ENCODE peak calls at places on chromosomes 4 and X, in four cellular contexts. Y is choroid plexus epithelial cell, X is bronchial epithelial cell, Q is neural progenitor cell. U is an unnamed sample.

GRCh38 chr4:90198086-90198847 is 71.1 kb downstream of the CCSER1 start:
- DNase-seq in Y (no peak), X (peak), Q (no peak), U (no peak)

GRCh38 chr4:142129931-142130330 is 493.5 kb downstream of the IL15 start:
- DNase-seq in Y (no peak), X (peak), Q (no peak), U (no peak)

GRCh38 chrX:118496763-118497079 is 1.1 kb downstream of the DOCK11 start:
- DNase-seq in Y (no peak), X (no peak), Q (peak), U (no peak)

GRCh38 chr4:141458501-141458900 is 177.9 kb upstream of the IL15 start:
- DNase-seq in Y (no peak), X (peak), Q (no peak), U (no peak)

GRCh38 chr4:144591401-144591800 is 54.6 kb upstream of the HHIP start:
- DNase-seq in Y (peak), X (peak), Q (no peak), U (no peak)

GRCh38 chr4:11261066-11261850 is 167.4 kb downstream of the HS3ST1 start:
- DNase-seq in Y (no peak), X (no peak), Q (no peak), U (no peak)

GRCh38 chr4:179595671-179596410 is 2153.6 kb upstream of the AGA start:
- DNase-seq in Y (peak), X (peak), Q (no peak), U (no peak)

GRCh38 chr4:2878346-2878745 is 34.7 kb downstream of the ADD1 start:
- DNase-seq in Y (no peak), X (no peak), Q (no peak), U (peak)

GRCh38 chr4:158891256-158891655 is 122.4 kb downstream of the FNIP2 start:
- DNase-seq in Y (no peak), X (no peak), Q (no peak), U (no peak)

GRCh38 chrX:104762641-104763040 is 196.6 kb downstream of the IL1RAPL2 start:
- DNase-seq in Y (no peak), X (no peak), Q (no peak), U (no peak)

GRCh38 chrX:45324941-45325340 is 124.3 kb upstream of the DIPK2B start:
- DNase-seq in Y (peak), X (no peak), Q (no peak), U (no peak)

GRCh38 chrX:155864655-155865054 is 16.5 kb upstream of the VAMP7 start:
- DNase-seq in Y (peak), X (no peak), Q (peak), U (no peak)

GRCh38 chr4:79652232-79652631 is 244.2 kb upstream of the GK2 start:
- DNase-seq in Y (peak), X (peak), Q (no peak), U (no peak)

GRCh38 chr4:102008711-102009110 is 218.2 kb downstream of the BANK1 start:
- DNase-seq in Y (peak), X (no peak), Q (no peak), U (no peak)

GRCh38 chr4:10285028-10285427 is 168.4 kb upstream of the WDR1 start:
- DNase-seq in Y (no peak), X (peak), Q (no peak), U (no peak)

GRCh38 chrX:153644356-153645125 is 2.5 kb upstream of the DUSP9 start:
- DNase-seq in Y (no peak), X (no peak), Q (peak), U (no peak)

GRCh38 chr4:84778041-84778440 is 188.4 kb downstream of the WDFY3 start:
- DNase-seq in Y (no peak), X (no peak), Q (no peak), U (no peak)

GRCh38 chrX:126456136-126456535 is 96.5 kb downstream of the DCAF12L1 start:
- DNase-seq in Y (no peak), X (no peak), Q (no peak), U (no peak)

GRCh38 chr4:170012629-170012958 is 13.6 kb downstream of the MFAP3L start:
- DNase-seq in Y (no peak), X (no peak), Q (no peak), U (no peak)

GRCh38 chr4:95044204-95044848 is 286.6 kb downstream of the BMPR1B start:
- DNase-seq in Y (no peak), X (no peak), Q (peak), U (no peak)

GRCh38 chr4:8662776-8663175 is 70.2 kb downstream of the CPZ start:
- DNase-seq in Y (no peak), X (no peak), Q (no peak), U (no peak)

GRCh38 chrX:95764972-95765451 is 919.6 kb upstream of the DIAPH2 start:
- DNase-seq in Y (peak), X (peak), Q (peak), U (no peak)

GRCh38 chr4:98573791-98574190 is 84.6 kb downstream of the TSPAN5 start:
- DNase-seq in Y (no peak), X (peak), Q (no peak), U (no peak)

DNA sequence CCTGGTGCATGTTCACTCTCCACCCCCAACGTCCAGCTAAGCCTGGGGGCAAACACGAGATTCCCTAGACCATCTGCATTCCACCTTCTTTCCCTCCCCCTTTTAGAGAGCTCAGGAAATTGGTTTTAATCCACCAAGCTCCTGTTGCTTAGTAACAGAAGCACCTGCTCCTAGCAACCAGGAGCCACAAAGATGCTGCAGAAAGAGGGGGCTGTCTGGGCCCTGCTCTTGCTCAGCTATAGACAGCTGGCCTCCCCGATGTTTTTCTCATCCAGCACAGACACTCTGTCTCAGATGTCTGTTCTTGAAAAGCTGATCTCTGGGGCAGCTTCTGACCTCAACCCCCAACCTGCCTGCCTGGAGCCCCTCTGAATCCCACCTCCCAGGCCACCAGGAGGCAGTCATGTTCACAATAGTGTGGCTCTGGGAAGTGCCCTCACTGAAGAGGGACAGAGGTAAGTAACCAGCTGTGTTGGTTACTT is 71.5 kb downstream of the SLC16A2 start:
- DNase-seq in Y (no peak), X (no peak), Q (peak), U (peak)
- TF ChIP-seq CTCF in Y (peak), X (no peak), Q (peak), U (peak)

DNA sequence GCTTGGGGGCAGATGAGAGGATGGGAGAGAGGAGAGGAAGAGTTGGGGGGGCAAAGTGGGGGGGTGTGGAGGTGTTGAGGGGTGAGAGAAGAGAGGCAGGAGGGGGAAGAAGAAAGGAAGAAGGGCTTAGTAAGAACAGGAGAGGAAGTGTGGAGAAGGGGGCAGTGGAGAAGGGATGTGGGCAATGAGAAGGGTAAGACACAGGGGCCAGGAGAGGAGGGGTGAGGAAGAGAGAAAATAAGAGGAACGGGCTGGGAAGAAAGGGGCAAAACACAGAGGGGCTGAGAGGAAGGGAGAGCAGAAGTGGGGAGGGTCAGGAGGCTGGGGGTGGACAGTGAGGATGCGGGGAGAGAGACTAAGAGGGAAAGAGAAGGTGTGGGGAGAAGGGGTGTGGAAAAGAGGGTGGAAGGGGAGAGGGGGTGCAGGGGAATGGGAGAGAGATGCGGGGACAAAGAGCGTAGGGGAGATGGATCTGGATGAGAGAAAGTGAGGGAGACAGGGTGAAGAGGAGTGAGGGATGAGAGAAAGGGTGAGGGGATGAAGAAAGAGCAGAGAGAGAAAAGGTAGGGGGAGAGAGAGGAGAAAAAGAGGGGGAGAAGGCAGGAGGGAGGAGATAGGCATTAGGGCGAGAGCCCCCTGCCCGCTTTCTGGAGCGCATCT is 12.9 kb downstream of the SH3KBP1 start:
- DNase-seq in Y (no peak), X (no peak), Q (no peak), U (no peak)
- TF ChIP-seq CTCF in Y (no peak), X (no peak), Q (no peak), U (no peak)

GRCh38 chrX:107823042-107823441 is 2.6 kb upstream of the MID2 start:
- DNase-seq in Y (no peak), X (no peak), Q (no peak), U (no peak)

GRCh38 chrX:107826286-107827136 is 845 bp downstream of the MID2 start:
- DNase-seq in Y (peak), X (peak), Q (peak), U (peak)

GRCh38 chrX:107827137-107827831 is 1.6 kb downstream of the MID2 start:
- DNase-seq in Y (no peak), X (no peak), Q (no peak), U (no peak)

GRCh38 chrX:107825698-107826285 is at the start of gene MID2:
- DNase-seq in Y (peak), X (peak), Q (peak), U (peak)

DNA sequence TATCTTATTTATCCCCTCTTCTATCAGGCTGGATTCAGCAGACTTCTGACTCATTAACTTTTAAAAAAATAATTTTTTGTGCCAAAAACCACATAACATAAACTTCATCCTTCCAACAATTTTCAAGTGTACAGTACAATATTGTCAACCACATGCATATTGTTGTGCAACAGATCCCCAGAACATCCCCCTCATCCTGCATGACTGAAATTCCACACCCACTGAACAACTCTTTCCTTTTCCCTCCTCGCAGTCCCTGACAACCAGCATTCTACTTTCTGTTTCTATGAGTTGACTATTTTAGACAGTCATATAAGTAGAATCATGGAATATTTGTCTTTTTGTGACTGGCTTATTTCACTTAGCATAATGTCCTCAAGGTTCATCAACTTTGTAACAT is 2.2 kb upstream of the MID2 start:
- DNase-seq in Y (peak), X (no peak), Q (no peak), U (no peak)
- TF ChIP-seq CTCF in Y (no peak), X (no peak), Q (no peak), U (no peak)

GRCh38 chr4:87848622-87849351 is 16.0 kb downstream of the MEPE start:
- DNase-seq in Y (peak), X (peak), Q (peak), U (peak)

GRCh38 chr4:87843936-87844335 is 11.2 kb downstream of the MEPE start:
- DNase-seq in Y (peak), X (peak), Q (no peak), U (no peak)

GRCh38 chr4:87839309-87839946 is 6.7 kb downstream of the MEPE start:
- DNase-seq in Y (peak), X (peak), Q (peak), U (peak)

GRCh38 chr4:87840149-87840548 is 7.4 kb downstream of the MEPE start:
- DNase-seq in Y (no peak), X (no peak), Q (no peak), U (no peak)

DNA sequence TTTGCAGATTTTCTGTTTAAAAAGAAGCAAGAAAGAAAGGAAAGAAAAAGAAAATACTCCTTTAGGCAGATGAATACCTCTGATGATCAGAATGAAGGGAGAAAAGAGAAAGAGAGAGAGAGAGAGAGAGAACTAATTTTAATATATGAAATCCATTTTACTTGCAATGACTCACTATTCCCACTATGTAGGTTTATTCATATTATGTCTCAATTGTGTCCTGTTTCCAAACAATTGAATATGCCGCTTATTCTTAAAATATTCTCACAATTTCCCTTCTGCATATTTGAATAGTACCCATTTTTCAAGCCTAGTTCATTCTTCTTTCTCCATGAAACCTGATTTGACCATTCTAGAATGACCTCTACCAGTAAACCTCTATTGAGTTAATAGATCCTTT is 11.7 kb downstream of the MEPE start:
- DNase-seq in Y (peak), X (no peak), Q (no peak), U (no peak)
- TF ChIP-seq CTCF in Y (no peak), X (no peak), Q (no peak), U (no peak)

GRCh38 chrX:25191403-25191802 is 175.6 kb upstream of the ARX start:
- DNase-seq in Y (no peak), X (no peak), Q (no peak), U (no peak)
- TF ChIP-seq CTCF in Y (no peak), X (no peak), Q (peak), U (no peak)

DNA sequence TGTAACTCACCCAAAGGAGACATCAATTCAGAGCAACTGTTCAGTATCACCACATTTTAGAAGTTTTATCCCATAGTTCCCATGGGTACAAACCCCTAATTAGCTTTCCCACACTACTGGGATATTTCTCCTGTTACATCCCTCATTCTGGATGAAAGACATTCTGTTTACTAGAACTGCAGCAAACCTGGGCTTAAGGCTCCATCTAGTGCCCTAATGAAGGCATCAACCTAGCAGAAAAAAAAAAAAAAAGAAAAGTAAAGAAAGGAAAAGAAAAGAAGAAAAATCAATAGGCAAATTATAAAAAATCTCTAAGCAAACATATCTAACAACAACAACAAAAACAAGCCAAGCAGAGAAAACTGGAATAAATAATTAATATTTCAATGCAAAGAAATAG is 133.7 kb upstream of the CPXCR1 start:
- DNase-seq in Y (peak), X (no peak), Q (peak), U (no peak)
- TF ChIP-seq CTCF in Y (peak), X (no peak), Q (peak), U (no peak)